ENCODE peak calls at places on chromosome 5, in five cellular contexts. H, B, N, Q and S are unnamed samples.

GRCh38 chr5:75640395-75640794 is 29.1 kb downstream of the ANKDD1B start:
- DNase-seq in H (no peak), B (no peak), N (peak), Q (no peak), S (peak)

GRCh38 chr5:149175346-149176113 is 34.2 kb downstream of the ABLIM3 start:
- DNase-seq in H (peak), B (peak), N (peak), Q (no peak), S (peak)

GRCh38 chr5:94326579-94326978 is 291.8 kb downstream of the KIAA0825 start:
- DNase-seq in H (no peak), B (no peak), N (no peak), Q (no peak), S (peak)

GRCh38 chr5:119435436-119436132 is 16.7 kb upstream of the HSD17B4 start:
- DNase-seq in H (peak), B (peak), N (peak), Q (peak), S (peak)

GRCh38 chr5:113330533-113331200 is 104.1 kb downstream of the TSSK1B start:
- DNase-seq in H (peak), B (no peak), N (peak), Q (no peak), S (peak)

GRCh38 chr5:87909382-87909781 is 359.3 kb downstream of the TMEM161B start:
- DNase-seq in H (no peak), B (no peak), N (no peak), Q (no peak), S (no peak)

GRCh38 chr5:157059093-157059539 is at the start of gene HAVCR1:
- DNase-seq in H (no peak), B (no peak), N (no peak), Q (no peak), S (no peak)

GRCh38 chr5:42908509-42909488 is 97.1 kb upstream of the SELENOP start:
- DNase-seq in H (peak), B (peak), N (peak), Q (peak), S (peak)

GRCh38 chr5:114243281-114243982 is 118.4 kb upstream of the KCNN2 start:
- DNase-seq in H (no peak), B (no peak), N (peak), Q (no peak), S (peak)

GRCh38 chr5:665956-666711 is 27.0 kb downstream of the TPPP start:
- DNase-seq in H (no peak), B (peak), N (no peak), Q (no peak), S (no peak)

GRCh38 chr5:154770111-154770510 is 14.9 kb downstream of the LARP1 start:
- DNase-seq in H (no peak), B (no peak), N (no peak), Q (no peak), S (no peak)

GRCh38 chr5:34460496-34460895 is 195.6 kb upstream of the RAI14 start:
- DNase-seq in H (no peak), B (no peak), N (peak), Q (no peak), S (peak)

DNA sequence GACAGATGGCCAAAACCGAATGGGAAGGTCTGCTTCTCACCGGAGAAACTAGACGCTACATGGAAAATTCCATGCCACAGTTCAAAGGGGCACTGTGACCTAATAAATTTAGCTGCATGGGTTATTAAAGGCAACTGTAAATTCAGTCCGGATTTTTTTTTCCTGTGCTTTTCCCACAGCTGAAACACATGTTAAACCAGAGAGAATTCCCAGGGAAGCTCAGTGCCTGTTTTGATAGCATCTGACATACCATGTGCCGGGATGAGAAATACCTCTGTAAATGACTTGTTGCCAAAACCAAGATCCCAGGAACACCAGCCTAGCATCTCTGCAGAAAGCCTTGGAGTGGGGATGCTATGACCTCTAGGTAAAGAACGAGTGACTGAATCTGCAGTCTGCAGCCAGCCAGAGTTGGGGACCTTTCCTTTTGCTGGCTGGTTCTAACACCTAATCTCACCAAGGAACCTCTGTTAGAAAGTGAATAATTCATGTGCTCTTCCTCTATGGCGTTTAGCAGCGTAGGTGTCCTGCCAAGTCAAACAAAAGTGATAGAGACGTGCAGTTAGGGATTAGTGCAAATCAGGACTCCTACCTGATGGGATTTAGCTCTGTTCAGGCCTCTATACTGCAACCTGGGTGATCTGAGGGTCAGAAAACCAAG is 77.9 kb downstream of the SLIT3 start:
- DNase-seq in H (no peak), B (no peak), N (no peak), Q (no peak), S (peak)
- H3K4me3 ChIP-seq in H (no peak), B (no peak), N (no peak), Q (no peak), S (no peak)

GRCh38 chr5:141100243-141100805 is at the start of gene PCDHB3:
- DNase-seq in H (peak), B (peak), N (peak), Q (no peak), S (peak)
- TF ChIP-seq CTCF in H (peak), B (no peak), N (peak), Q (no peak), S (peak)

GRCh38 chr5:141196363-141196762 is 3.1 kb upstream of the PCDHB11 start:
- DNase-seq in H (no peak), B (no peak), N (no peak), Q (no peak), S (no peak)

GRCh38 chr5:141199359-141200235 is at the start of gene PCDHB11:
- DNase-seq in H (no peak), B (no peak), N (no peak), Q (no peak), S (no peak)
- H3K4me3 ChIP-seq in H (no peak), B (no peak), N (no peak), Q (no peak), S (no peak)

GRCh38 chr5:17243287-17244063 is 26.0 kb downstream of the BASP1 start:
- DNase-seq in H (no peak), B (no peak), N (no peak), Q (no peak), S (no peak)

GRCh38 chr5:17252543-17252942 is 35.1 kb downstream of the BASP1 start:
- DNase-seq in H (no peak), B (no peak), N (peak), Q (no peak), S (no peak)

GRCh38 chr5:17248999-17249634 is 31.7 kb downstream of the BASP1 start:
- DNase-seq in H (no peak), B (no peak), N (peak), Q (no peak), S (peak)
- TF ChIP-seq CTCF in H (no peak), B (no peak), N (no peak), Q (no peak), S (peak)

GRCh38 chr5:99033014-99033931 is 104.5 kb upstream of the CHD1 start:
- DNase-seq in H (no peak), B (no peak), N (peak), Q (no peak), S (no peak)
- H3K4me3 ChIP-seq in H (peak), B (peak), N (peak), Q (peak), S (peak)

GRCh38 chr5:110040178-110040577 is 350.5 kb downstream of the MAN2A1 start:
- DNase-seq in H (no peak), B (no peak), N (no peak), Q (no peak), S (no peak)
- TF ChIP-seq CTCF in H (no peak), B (no peak), N (no peak), Q (no peak), S (peak)

DNA sequence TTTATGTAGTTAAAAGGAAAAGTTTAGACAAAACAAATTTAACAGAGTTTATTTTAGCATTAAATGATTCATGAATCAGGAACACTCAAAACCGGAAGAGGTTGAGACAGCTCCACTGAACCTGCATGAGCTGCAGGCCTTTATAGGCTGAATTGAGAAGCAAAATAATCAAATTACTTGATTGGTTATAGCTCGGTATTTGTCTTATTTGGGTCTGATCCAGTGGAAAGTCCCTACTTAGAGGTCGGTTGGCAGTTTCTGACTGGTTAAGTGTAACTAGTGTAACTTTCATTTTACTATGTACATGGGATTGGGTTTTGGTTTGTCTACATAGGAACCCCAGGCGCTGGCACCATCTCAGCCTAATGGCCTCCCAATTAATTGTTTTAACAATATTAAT is 74.1 kb upstream of the PIK3R1 start:
- DNase-seq in H (no peak), B (no peak), N (peak), Q (no peak), S (peak)
- H3K4me3 ChIP-seq in H (no peak), B (no peak), N (no peak), Q (no peak), S (no peak)

GRCh38 chr5:78537406-78537805 is 111.2 kb downstream of the LHFPL2 start:
- DNase-seq in H (no peak), B (no peak), N (no peak), Q (no peak), S (no peak)
- TF ChIP-seq CTCF in H (no peak), B (no peak), N (no peak), Q (no peak), S (no peak)

GRCh38 chr5:51389582-51390463 is 6.6 kb downstream of the ISL1 start:
- DNase-seq in H (no peak), B (no peak), N (peak), Q (no peak), S (no peak)

GRCh38 chr5:51389326-51389581 is 6.0 kb downstream of the ISL1 start:
- DNase-seq in H (no peak), B (no peak), N (no peak), Q (no peak), S (no peak)

GRCh38 chr5:51387854-51388320 is 4.6 kb downstream of the ISL1 start:
- DNase-seq in H (no peak), B (no peak), N (no peak), Q (no peak), S (no peak)

GRCh38 chr5:51386916-51387853 is 3.9 kb downstream of the ISL1 start:
- DNase-seq in H (no peak), B (no peak), N (peak), Q (no peak), S (no peak)

GRCh38 chr5:51388488-51389325 is 5.5 kb downstream of the ISL1 start:
- DNase-seq in H (no peak), B (no peak), N (peak), Q (no peak), S (no peak)
- H3K4me3 ChIP-seq in H (no peak), B (no peak), N (peak), Q (no peak), S (no peak)

GRCh38 chr5:67165524-67166459 is 30.8 kb downstream of the CD180 start:
- DNase-seq in H (peak), B (peak), N (peak), Q (peak), S (peak)

GRCh38 chr5:67164856-67165523 is 31.6 kb downstream of the CD180 start:
- DNase-seq in H (no peak), B (no peak), N (no peak), Q (no peak), S (no peak)

GRCh38 chr5:67161767-67162166 is 34.8 kb downstream of the CD180 start:
- DNase-seq in H (no peak), B (no peak), N (no peak), Q (no peak), S (no peak)

GRCh38 chr5:67163231-67163756 is 33.3 kb downstream of the CD180 start:
- DNase-seq in H (no peak), B (no peak), N (no peak), Q (no peak), S (no peak)

DNA sequence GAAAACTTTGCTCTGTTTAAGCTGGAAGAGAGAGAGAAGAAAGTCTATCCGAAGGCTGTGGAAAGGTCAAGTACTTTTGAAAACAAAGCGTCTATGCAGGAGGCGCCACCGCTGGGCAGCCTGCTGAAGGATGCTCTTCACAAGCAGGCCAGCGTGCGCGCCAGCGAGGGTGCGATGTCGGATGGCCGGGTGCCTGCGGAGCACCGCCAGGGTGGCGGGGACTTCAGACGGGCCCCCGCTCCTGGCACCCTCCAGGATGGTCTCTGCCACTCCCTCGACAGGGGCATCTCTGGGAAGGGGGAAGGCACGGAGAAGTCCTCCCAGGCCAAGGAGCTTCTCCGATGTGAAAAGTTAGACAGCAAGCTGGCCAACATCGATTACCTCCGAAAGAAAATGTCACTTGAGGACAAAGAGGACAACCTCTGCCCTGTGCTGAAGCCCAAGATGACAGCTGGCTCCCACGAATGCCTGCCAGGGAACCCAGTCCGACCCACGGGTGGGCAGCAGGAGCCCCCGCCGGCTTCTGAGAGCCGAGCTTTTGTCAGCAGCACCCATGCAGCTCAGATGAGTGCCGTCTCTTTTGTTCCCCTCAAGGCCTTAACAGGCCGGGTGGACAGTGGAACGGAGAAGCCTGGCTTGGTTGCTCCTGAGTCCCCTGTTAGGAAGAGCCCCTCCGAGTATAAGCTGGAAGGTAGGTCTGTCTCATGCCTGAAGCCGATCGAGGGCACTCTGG is 32.6 kb downstream of the CD180 start:
- DNase-seq in H (no peak), B (no peak), N (no peak), Q (no peak), S (no peak)
- TF ChIP-seq CTCF in H (no peak), B (no peak), N (no peak), Q (no peak), S (no peak)